ENCODE peak calls at places on chromosome 13, in eight cellular contexts. A is HCT116; E is stimulated activated CD8-positive, alpha-beta memory T cell treated with anti-CD3 and anti-CD28 coated beads, Interleukin-15, amount 100 ng/mL, for 24 hours; O is activated T-helper 1 cell treated with Interleukin-2 at 50 U/mL for 16 hours; I is Ammon's horn; F is NCI-H2029; P is posterior cingulate gyrus; C is NCI-H2081 treated with DMSO at 0.1 percent for 48 hours. K is an unnamed sample.

GRCh38 chr13:99962242-99962641 is 9.3 kb downstream of the ZIC5 start:
- DNase-seq in A (no peak), E (no peak), O (no peak), I (no peak), F (no peak), P (no peak), C (no peak), K (no peak)

GRCh38 chr13:109787135-109787954 is 962 bp upstream of the IRS2 start:
- DNase-seq in A (no peak), E (no peak), O (no peak), I (peak), F (peak), P (peak), C (no peak), K (peak)

GRCh38 chr13:89726690-89727435 is 1620.6 kb upstream of the MIR17HG start:
- DNase-seq in A (no peak), E (no peak), O (no peak), I (no peak), F (no peak), P (no peak), C (no peak), K (no peak)

GRCh38 chr13:30026093-30026492 is 175.7 kb upstream of the UBL3 start:
- DNase-seq in A (no peak), E (no peak), O (no peak), I (no peak), F (no peak), P (no peak), C (no peak), K (no peak)

GRCh38 chr13:93108111-93108581 is 118.5 kb upstream of the GPC6 start:
- DNase-seq in A (no peak), E (no peak), O (no peak), I (peak), F (no peak), P (no peak), C (no peak), K (no peak)

GRCh38 chr13:66665991-66666390 is 564.1 kb downstream of the PCDH9 start:
- DNase-seq in A (no peak), E (no peak), O (no peak), I (peak), F (peak), P (peak), C (no peak), K (no peak)

GRCh38 chr13:113836917-113837553 is 26.8 kb downstream of the GAS6 start:
- DNase-seq in A (peak), E (no peak), O (no peak), I (no peak), F (no peak), P (peak), C (no peak), K (no peak)

GRCh38 chr13:60852886-60853285 is 455.9 kb downstream of the TDRD3 start:
- DNase-seq in A (no peak), E (no peak), O (no peak), I (no peak), F (no peak), P (no peak), C (no peak), K (no peak)

GRCh38 chr13:113140677-113141590 is 17.5 kb upstream of the PROZ start:
- DNase-seq in A (no peak), E (no peak), O (no peak), I (no peak), F (no peak), P (peak), C (no peak), K (no peak)

GRCh38 chr13:30880756-30881155 is 25.3 kb upstream of the MEDAG start:
- DNase-seq in A (no peak), E (no peak), O (no peak), I (no peak), F (no peak), P (no peak), C (no peak), K (no peak)

GRCh38 chr13:79782541-79783216 is 301.7 kb downstream of the NDFIP2 start:
- DNase-seq in A (no peak), E (no peak), O (no peak), I (peak), F (peak), P (peak), C (peak), K (no peak)

GRCh38 chr13:33328691-33329090 is 43.1 kb upstream of the STARD13 start:
- DNase-seq in A (no peak), E (no peak), O (no peak), I (no peak), F (no peak), P (no peak), C (no peak), K (no peak)

GRCh38 chr13:94344126-94344863 is 135.2 kb downstream of the DCT start:
- DNase-seq in A (no peak), E (no peak), O (no peak), I (no peak), F (no peak), P (no peak), C (no peak), K (no peak)

GRCh38 chr13:40452038-40452666 is 214.3 kb downstream of the FOXO1 start:
- DNase-seq in A (no peak), E (no peak), O (no peak), I (peak), F (no peak), P (no peak), C (no peak), K (no peak)

GRCh38 chr13:48629282-48629681 is 24.4 kb upstream of the CYSLTR2 start:
- DNase-seq in A (no peak), E (no peak), O (no peak), I (no peak), F (no peak), P (no peak), C (no peak), K (no peak)

GRCh38 chr13:37648604-37649003 is 50.0 kb upstream of the POSTN start:
- DNase-seq in A (no peak), E (no peak), O (no peak), I (no peak), F (no peak), P (no peak), C (no peak), K (no peak)

GRCh38 chr13:113648218-113648615 is 9.8 kb downstream of the ATP4B start:
- DNase-seq in A (no peak), E (no peak), O (no peak), I (no peak), F (no peak), P (no peak), C (no peak), K (no peak)

GRCh38 chr13:95221991-95222732 is 79.1 kb downstream of the ABCC4 start:
- DNase-seq in A (no peak), E (no peak), O (no peak), I (no peak), F (no peak), P (no peak), C (no peak), K (no peak)

GRCh38 chr13:98143157-98143553 is 261 bp downstream of the FARP1 start:
- DNase-seq in A (no peak), E (no peak), O (no peak), I (no peak), F (no peak), P (peak), C (no peak), K (no peak)

K was measured in central memory CD4-positive, alpha-beta T cell.